ENCODE peak calls at places on chromosomes 4 and X, in seven cellular contexts. D is H1, T is GM12878, H is DND-41, I is GM12865, Z is upper lobe of left lung, F is fibroblast of lung. Q is an unnamed sample.

GRCh38 chr4:151553874-151554273 is 144.9 kb downstream of the FHIP1A start:
- DNase-seq in F (no peak), T (no peak), Z (no peak), I (no peak), H (no peak), D (no peak), Q (no peak)

GRCh38 chrX:63275127-63275526 is 76.0 kb downstream of the SPIN4 start:
- DNase-seq in F (no peak), I (peak), Z (no peak), H (peak), D (peak), T (peak), Q (peak)

GRCh38 chr4:74032064-74032463 is 6.4 kb downstream of the CXCL3 start:
- DNase-seq in T (no peak), I (no peak), H (no peak), D (no peak), F (no peak), Z (no peak), Q (peak)

GRCh38 chrX:154799554-154800348 is 5.5 kb downstream of the MPP1 start:
- DNase-seq in D (no peak), H (peak), I (no peak), F (peak), Z (peak), T (no peak), Q (peak)

GRCh38 chr4:33924239-33924638 is 2320.1 kb downstream of the ARAP2 start:
- DNase-seq in I (no peak), T (no peak), D (no peak), F (peak), Z (no peak), H (peak), Q (peak)

GRCh38 chr4:68797048-68797447 is 18.7 kb upstream of the UGT2B10 start:
- DNase-seq in T (no peak), D (no peak), H (no peak), Z (no peak), I (no peak), F (no peak), Q (no peak)

GRCh38 chrX:109936598-109936997 is 66.3 kb upstream of the TMEM164 start:
- DNase-seq in F (no peak), T (no peak), D (no peak), Z (no peak), H (no peak), I (no peak), Q (no peak)

GRCh38 chrX:153595859-153596857 is 2.8 kb downstream of the CCNQ start:
- DNase-seq in T (no peak), F (no peak), Z (no peak), H (no peak), I (no peak), D (no peak), Q (no peak)

GRCh38 chr4:109913842-109914241 is 1.2 kb downstream of the EGF start:
- DNase-seq in Z (no peak), D (no peak), F (no peak), I (no peak), H (no peak), T (no peak), Q (no peak)

DNA sequence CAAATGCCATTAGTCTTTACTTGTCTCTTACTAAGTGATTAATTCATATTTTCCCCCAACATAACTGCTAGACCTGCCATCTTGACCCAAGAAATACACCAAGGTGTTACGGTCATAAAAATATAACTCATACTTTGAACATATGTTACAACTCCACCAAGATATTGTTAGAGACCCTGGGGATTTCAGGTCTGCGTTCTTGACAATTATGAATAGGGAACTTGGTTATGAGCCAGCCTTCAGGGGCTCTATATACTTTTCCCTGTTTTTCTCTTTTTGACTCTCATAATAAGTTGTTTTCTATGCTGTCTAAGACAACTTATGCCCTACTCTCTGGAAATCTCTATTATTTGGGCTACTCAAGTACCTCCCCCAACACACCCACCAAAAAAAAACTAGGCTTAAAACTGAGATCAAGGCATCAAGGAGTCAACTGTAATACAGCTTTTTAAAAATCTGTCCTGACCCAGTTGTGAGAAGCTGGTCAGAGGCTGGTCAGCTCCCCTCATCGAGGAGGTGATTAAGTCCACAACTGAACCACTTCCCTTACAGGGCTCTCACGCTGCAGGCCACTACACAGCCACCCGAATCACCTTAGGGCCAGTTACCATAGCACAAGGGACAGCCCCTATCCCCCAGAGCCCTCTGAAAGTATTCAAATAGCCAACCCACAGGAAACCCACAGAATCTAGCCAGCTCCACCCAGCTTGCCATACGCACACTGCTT is 10.5 kb upstream of the TLR3 start:
- DNase-seq in D (no peak), Z (no peak), I (peak), H (no peak), F (no peak), T (peak), Q (no peak)
- TF ChIP-seq CTCF in D (no peak), Z (no peak), I (no peak), H (no peak), F (no peak), T (no peak), Q (no peak)

GRCh38 chrX:145821898-145822567 is 4.4 kb downstream of the SLITRK2 start:
- DNase-seq in I (no peak), T (no peak), D (no peak), H (no peak), Z (no peak), F (no peak), Q (no peak)

GRCh38 chrX:145820825-145821224 is 3.2 kb downstream of the SLITRK2 start:
- DNase-seq in T (no peak), D (no peak), I (no peak), Z (no peak), H (no peak), F (no peak), Q (no peak)

GRCh38 chrX:145823132-145823531 is 5.5 kb downstream of the SLITRK2 start:
- DNase-seq in I (no peak), T (no peak), D (no peak), F (no peak), H (no peak), Z (no peak), Q (no peak)

GRCh38 chrX:145818522-145819075 is 970 bp downstream of the SLITRK2 start:
- DNase-seq in H (no peak), F (no peak), Z (no peak), I (no peak), T (no peak), D (no peak), Q (no peak)

GRCh38 chrX:145821291-145821897 is 3.8 kb downstream of the SLITRK2 start:
- DNase-seq in D (peak), H (no peak), T (no peak), Z (peak), F (no peak), I (no peak), Q (no peak)
- H3K4me3 ChIP-seq in D (peak), H (no peak), T (no peak), Z (no peak), F (no peak), I (no peak), Q (no peak)

DNA sequence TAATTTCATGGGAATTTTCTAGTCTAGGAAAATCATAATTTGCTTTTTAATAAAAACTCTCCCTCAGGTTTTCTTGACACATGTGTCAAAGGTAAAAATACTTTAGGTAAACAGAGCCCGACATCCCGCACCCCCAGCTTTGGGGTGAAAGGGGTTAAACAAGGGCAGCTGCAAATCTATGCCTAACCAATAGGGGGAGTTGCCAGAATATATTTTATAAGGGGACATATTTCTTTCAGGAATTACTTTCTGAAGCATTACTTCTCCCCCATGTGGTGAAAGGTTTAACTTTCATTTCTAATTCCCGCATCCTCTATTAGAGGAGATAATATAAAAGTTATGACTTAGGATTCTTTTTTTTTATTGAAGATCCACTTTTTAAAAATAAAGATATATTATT is 53.9 kb upstream of the HEPH start:
- DNase-seq in Z (no peak), H (peak), D (no peak), F (no peak), T (no peak), I (peak), Q (peak)
- TF ChIP-seq CTCF in Z (peak), H (peak), D (peak), F (peak), T (peak), I (peak), Q (peak)

DNA sequence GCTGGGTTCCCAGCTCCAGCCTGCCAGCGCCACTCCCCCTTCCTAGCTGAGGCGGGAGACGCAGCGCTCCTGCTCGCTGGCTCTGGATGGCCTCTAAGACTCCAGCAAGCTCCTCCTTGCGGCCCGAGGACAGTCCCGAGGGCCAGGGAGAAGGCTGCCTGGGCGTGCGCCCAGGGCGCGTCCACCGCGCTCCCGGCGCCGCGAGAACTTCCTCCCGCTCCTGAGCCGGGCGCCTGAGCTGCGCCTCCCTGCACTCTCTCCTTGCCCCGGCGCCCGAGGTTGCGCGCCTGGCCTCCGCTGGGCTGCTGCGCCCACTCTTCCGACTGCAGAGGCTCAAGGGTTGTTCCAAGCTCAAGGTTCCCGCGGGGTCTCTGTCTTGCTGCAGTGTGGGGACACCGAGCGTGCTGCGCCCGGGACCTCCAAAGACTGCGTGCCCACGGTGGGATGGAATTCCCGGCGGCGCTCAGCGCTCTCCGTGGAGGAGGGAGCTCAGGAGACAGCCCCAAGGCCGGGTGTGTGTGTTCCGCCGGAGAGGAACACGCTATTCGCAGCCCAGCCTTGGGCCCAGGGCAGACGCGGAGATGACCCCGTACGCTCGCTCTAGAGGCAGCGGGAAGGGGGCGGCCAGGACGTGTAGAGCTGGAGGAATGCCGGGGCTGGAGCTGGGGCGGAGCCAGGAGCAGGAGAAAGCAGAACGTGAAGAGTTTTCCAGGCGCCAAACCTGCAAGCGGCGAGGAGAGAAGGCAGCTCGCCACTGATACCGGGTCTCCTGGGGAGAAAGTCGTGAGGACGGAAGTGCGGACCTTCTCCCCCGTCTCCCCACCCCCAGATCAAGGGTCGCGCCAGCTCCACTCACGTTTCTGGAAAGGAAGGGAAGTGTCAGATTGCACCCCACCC is at the start of gene ARHGAP6:
- DNase-seq in H (no peak), Z (peak), F (peak), T (no peak), D (peak), I (peak), Q (peak)
- H3K4me3 ChIP-seq in H (no peak), Z (peak), F (peak), T (peak), D (peak), I (peak), Q (peak)

GRCh38 chr4:89914609-89915008 is 20.0 kb downstream of the MMRN1 start:
- DNase-seq in H (no peak), D (no peak), T (no peak), F (no peak), I (no peak), Z (no peak), Q (no peak)
- TF ChIP-seq CTCF in H (peak), D (no peak), T (no peak), F (no peak), I (no peak), Z (no peak), Q (no peak)

Q was measured in cardiac fibroblast.